ENCODE peak calls at places on chromosomes 4 and X, in four cellular contexts. U is cardiac muscle cell, G is breast epithelium, V is colonic mucosa. O is an unnamed sample.

GRCh38 chrX:53153581-53153980 is 59.6 kb downstream of the KANTR start:
- DNase-seq in U (no peak), G (no peak), V (no peak), O (no peak)

GRCh38 chr4:105140684-105141490 is 5.8 kb upstream of the TET2 start:
- DNase-seq in U (peak), G (no peak), V (peak), O (peak)

GRCh38 chrX:54866606-54867005 is 54.0 kb upstream of the TRO start:
- DNase-seq in U (no peak), G (no peak), V (no peak), O (no peak)

GRCh38 chr4:94177822-94178221 is 29.8 kb upstream of the SMARCAD1 start:
- DNase-seq in U (no peak), G (no peak), V (no peak), O (no peak)

GRCh38 chrX:50903387-50904027 is 7.0 kb upstream of the BMP15 start:
- DNase-seq in U (peak), G (no peak), V (peak), O (peak)

GRCh38 chr4:123976285-123976684 is 579.7 kb downstream of the SPRY1 start:
- DNase-seq in U (peak), G (no peak), V (no peak), O (no peak)

GRCh38 chrX:31293409-31293808 is 221.6 kb upstream of the FTHL17 start:
- DNase-seq in U (no peak), G (no peak), V (no peak), O (no peak)

GRCh38 chr4:163473576-163473975 is at the start of gene TKTL2:
- DNase-seq in U (no peak), G (no peak), V (no peak), O (no peak)

GRCh38 chr4:102429553-102429952 is 71.6 kb upstream of the NFKB1 start:
- DNase-seq in U (peak), G (no peak), V (no peak), O (no peak)

GRCh38 chr4:165319509-165319908 is 8.0 kb upstream of the MSMO1 start:
- DNase-seq in U (no peak), G (no peak), V (no peak), O (no peak)

GRCh38 chr4:48699470-48699869 is 80.6 kb downstream of the FRYL start:
- DNase-seq in U (no peak), G (no peak), V (no peak), O (no peak)

GRCh38 chr4:126850286-126850685 is 782.5 kb upstream of the INTU start:
- DNase-seq in U (peak), G (no peak), V (no peak), O (peak)

GRCh38 chr4:104641427-104641826 is 146.7 kb upstream of the CXXC4 start:
- DNase-seq in U (no peak), G (no peak), V (no peak), O (no peak)

GRCh38 chrX:47723689-47724088 is 64.7 kb upstream of the UXT start:
- DNase-seq in U (no peak), G (no peak), V (no peak), O (no peak)

GRCh38 chr4:74042681-74043080 is 4.2 kb upstream of the CXCL3 start:
- DNase-seq in U (no peak), G (no peak), V (peak), O (no peak)

GRCh38 chrX:123959281-123960063 is 2.0 kb upstream of the STAG2 start:
- DNase-seq in U (peak), G (peak), V (peak), O (peak)

GRCh38 chr4:140726776-140727500 is 29.2 kb downstream of the TBC1D9 start:
- DNase-seq in U (peak), G (no peak), V (peak), O (no peak)

GRCh38 chr4:151266542-151266941 is 10.4 kb upstream of the PRSS48 start:
- DNase-seq in U (peak), G (no peak), V (no peak), O (no peak)